ENCODE peak calls at places on chromosomes 5 and 9, in nine cellular contexts. N is Calu3; R is activated naive CD4-positive, alpha-beta T cell treated with anti-CD3 and anti-CD28 coated beads, Interleukin-2, amount 10 ng/mL, durations not matched to agents 7 days and 5 days; D is GM03348; Y is AG10803; A is endothelial cell; T is Peyer's patch; E is right cardiac atrium; M is stomach. H is an unnamed sample.

GRCh38 chr5:145473032-145473642 is 362.0 kb downstream of the PRELID2 start:
- DNase-seq in N (no peak), R (no peak), D (no peak), Y (no peak), A (no peak), T (no peak), E (no peak), M (no peak), H (no peak)

GRCh38 chr9:20728493-20729220 is 44.6 kb downstream of the FOCAD start:
- DNase-seq in N (no peak), R (no peak), D (no peak), Y (peak; percentile 25), A (no peak), T (no peak), E (no peak), M (no peak), H (no peak)

GRCh38 chr5:146825033-146825432 is 53.5 kb downstream of the PPP2R2B start:
- DNase-seq in N (peak; percentile 58), R (peak; percentile 57), D (peak; percentile 6), Y (peak; percentile 4), A (peak; percentile 69), T (no peak), E (peak; percentile 57), M (no peak), H (peak; percentile 16)

GRCh38 chr5:95068303-95068702 is 216.6 kb downstream of the MCTP1 start:
- DNase-seq in N (no peak), R (no peak), D (no peak), Y (no peak), A (no peak), T (no peak), E (no peak), M (no peak), H (no peak)

GRCh38 chr9:127779136-127779981 is 893 bp upstream of the SH2D3C start:
- DNase-seq in N (no peak), R (peak; percentile 65), D (no peak), Y (no peak), A (no peak), T (peak; percentile 87), E (no peak), M (no peak), H (no peak)

GRCh38 chr5:105659396-105659795 is 2011.3 kb downstream of the EFNA5 start:
- DNase-seq in N (no peak), R (no peak), D (no peak), Y (no peak), A (no peak), T (no peak), E (no peak), M (no peak), H (no peak)

GRCh38 chr9:132990781-132991180 is 12.3 kb downstream of the GFI1B start:
- DNase-seq in N (no peak), R (no peak), D (no peak), Y (no peak), A (no peak), T (no peak), E (no peak), M (no peak), H (no peak)

GRCh38 chr9:126822278-126822677 is 17.4 kb downstream of the ZBTB43 start:
- DNase-seq in N (no peak), R (no peak), D (no peak), Y (no peak), A (no peak), T (no peak), E (no peak), M (no peak), H (no peak)

GRCh38 chr9:98378206-98379193 is 123.1 kb upstream of the TBC1D2 start:
- DNase-seq in N (no peak), R (no peak), D (no peak), Y (peak; percentile 33), A (no peak), T (no peak), E (no peak), M (no peak), H (no peak)

GRCh38 chr5:174271316-174271715 is 225.8 kb downstream of the NSG2 start:
- DNase-seq in N (no peak), R (no peak), D (no peak), Y (no peak), A (no peak), T (no peak), E (no peak), M (no peak), H (peak; percentile 20)